ENCODE peak calls at places on chromosome 13, in four cellular contexts. G is neural progenitor cell, O is mesendoderm, V is body of pancreas. U is an unnamed sample.

GRCh38 chr13:25462301-25463125 is 90.7 kb downstream of the ATP8A2 start:
- DNase-seq in O (peak; percentile 14), V (no peak), G (no peak), U (no peak)

GRCh38 chr13:24511019-24511823 is 1.4 kb downstream of the PARP4 start:
- DNase-seq in V (no peak), O (peak; percentile 83), G (peak; percentile 11), U (peak; percentile 6)

GRCh38 chr13:43676320-43676719 is 110.5 kb downstream of the ENOX1 start:
- DNase-seq in O (no peak), V (no peak), G (no peak), U (no peak)

GRCh38 chr13:44514278-44514677 is 61.9 kb downstream of the TSC22D1 start:
- DNase-seq in V (no peak), G (no peak), O (no peak), U (no peak)

GRCh38 chr13:32426981-32427851 is 714 bp downstream of the N4BP2L1 start:
- DNase-seq in V (peak; percentile 64), O (peak; percentile 64), G (peak; percentile 74), U (peak; percentile 47)

GRCh38 chr13:112449545-112449930 is 73.4 kb downstream of the SPACA7 start:
- DNase-seq in V (no peak), G (no peak), O (no peak), U (no peak)

GRCh38 chr13:43815204-43815603 is 28.4 kb upstream of the ENOX1 start:
- DNase-seq in V (no peak), G (no peak), O (peak; percentile 64), U (no peak)

GRCh38 chr13:43804461-43805070 is 17.8 kb upstream of the ENOX1 start:
- DNase-seq in O (peak; percentile 53), V (no peak), G (peak; percentile 71), U (no peak)

GRCh38 chr13:35791191-35791902 is 314.9 kb upstream of the MAB21L1 start:
- DNase-seq in G (no peak), V (no peak), O (no peak), U (no peak)

GRCh38 chr13:100483836-100484381 is 104.7 kb downstream of the GGACT start:
- DNase-seq in O (no peak), V (no peak), G (no peak), U (no peak)

GRCh38 chr13:97330448-97330847 is 103.5 kb upstream of the RAP2A start:
- DNase-seq in G (no peak), O (no peak), V (no peak), U (no peak)

GRCh38 chr13:112651306-112651705 is 38.5 kb upstream of the ATP11A start:
- DNase-seq in G (no peak), O (no peak), V (no peak), U (no peak)

GRCh38 chr13:21812192-21812626 is 141.3 kb downstream of the FGF9 start:
- DNase-seq in V (peak; percentile 26), O (no peak), G (peak; percentile 60), U (no peak)

GRCh38 chr13:86563308-86563707 is 764.1 kb upstream of the SLITRK6 start:
- DNase-seq in O (no peak), G (no peak), V (no peak), U (no peak)

GRCh38 chr13:96780105-96780504 is 214.2 kb downstream of the OXGR1 start:
- DNase-seq in G (no peak), O (no peak), V (no peak), U (no peak)

GRCh38 chr13:91133941-91134772 is 213.3 kb upstream of the MIR17HG start:
- DNase-seq in G (peak; percentile 60), O (peak; percentile 79), V (peak; percentile 51), U (no peak)

GRCh38 chr13:26663801-26664200 is 96.8 kb downstream of the GPR12 start:
- DNase-seq in O (no peak), G (no peak), V (no peak), U (no peak)

GRCh38 chr13:52832268-52832667 is 16.2 kb downstream of the PCDH8 start:
- DNase-seq in O (no peak), G (no peak), V (no peak), U (no peak)

GRCh38 chr13:28819046-28819747 is 942 bp upstream of the MTUS2 start:
- DNase-seq in O (peak; percentile 52), G (peak; percentile 68), V (no peak), U (no peak)

GRCh38 chr13:63124863-63125262 is 1709.2 kb upstream of the PCDH20 start:
- DNase-seq in V (no peak), O (peak; percentile 10), G (no peak), U (no peak)

GRCh38 chr13:74115138-74115537 is 19.1 kb downstream of the KLF12 start:
- DNase-seq in O (no peak), G (no peak), V (no peak), U (no peak)

GRCh38 chr13:34897220-34897619 is 44.9 kb upstream of the NBEA start:
- DNase-seq in V (no peak), G (no peak), O (no peak), U (no peak)

GRCh38 chr13:34155931-34156607 is 338.1 kb downstream of the RFC3 start:
- DNase-seq in G (no peak), O (peak; percentile 34), V (no peak), U (no peak)

GRCh38 chr13:24274452-24274971 is 34.9 kb upstream of the C1QTNF9 start:
- DNase-seq in O (no peak), G (no peak), V (no peak), U (peak; percentile 63)

GRCh38 chr13:34066344-34066743 is 248.4 kb downstream of the RFC3 start:
- DNase-seq in O (peak; percentile 80), G (no peak), V (no peak), U (no peak)

GRCh38 chr13:91145806-91146205 is 201.7 kb upstream of the MIR17HG start:
- DNase-seq in G (no peak), O (no peak), V (no peak), U (no peak)

GRCh38 chr13:40406405-40407138 is 259.9 kb downstream of the FOXO1 start:
- DNase-seq in G (no peak), O (no peak), V (no peak), U (no peak)

GRCh38 chr13:41668130-41668757 is 210.9 kb downstream of the RGCC start:
- DNase-seq in G (peak; percentile 86), O (peak; percentile 94), V (peak; percentile 52), U (no peak)

GRCh38 chr13:112804374-112804773 is 114.5 kb downstream of the ATP11A start:
- DNase-seq in G (no peak), O (no peak), V (no peak), U (no peak)

GRCh38 chr13:113022391-113023216 is 53.6 kb downstream of the MCF2L start:
- DNase-seq in O (peak; percentile 97), V (no peak), G (peak; percentile 94), U (no peak)

GRCh38 chr13:99967884-99968520 is 3.6 kb downstream of the ZIC5 start:
- DNase-seq in O (peak; percentile 67), V (no peak), G (peak; percentile 57), U (no peak)

GRCh38 chr13:113029487-113030258 is 60.7 kb downstream of the MCF2L start:
- DNase-seq in O (peak; percentile 61), V (peak; percentile 42), G (peak; percentile 70), U (peak; percentile 17)

GRCh38 chr13:70388935-70389334 is 280.7 kb upstream of the KLHL1 start:
- DNase-seq in G (no peak), O (no peak), V (no peak), U (no peak)

GRCh38 chr13:47908200-47908902 is 92.7 kb downstream of the SUCLA2 start:
- DNase-seq in O (no peak), V (no peak), G (no peak), U (no peak)

GRCh38 chr13:90014038-90014437 is 1333.4 kb upstream of the MIR17HG start:
- DNase-seq in V (no peak), O (no peak), G (no peak), U (no peak)

DNA sequence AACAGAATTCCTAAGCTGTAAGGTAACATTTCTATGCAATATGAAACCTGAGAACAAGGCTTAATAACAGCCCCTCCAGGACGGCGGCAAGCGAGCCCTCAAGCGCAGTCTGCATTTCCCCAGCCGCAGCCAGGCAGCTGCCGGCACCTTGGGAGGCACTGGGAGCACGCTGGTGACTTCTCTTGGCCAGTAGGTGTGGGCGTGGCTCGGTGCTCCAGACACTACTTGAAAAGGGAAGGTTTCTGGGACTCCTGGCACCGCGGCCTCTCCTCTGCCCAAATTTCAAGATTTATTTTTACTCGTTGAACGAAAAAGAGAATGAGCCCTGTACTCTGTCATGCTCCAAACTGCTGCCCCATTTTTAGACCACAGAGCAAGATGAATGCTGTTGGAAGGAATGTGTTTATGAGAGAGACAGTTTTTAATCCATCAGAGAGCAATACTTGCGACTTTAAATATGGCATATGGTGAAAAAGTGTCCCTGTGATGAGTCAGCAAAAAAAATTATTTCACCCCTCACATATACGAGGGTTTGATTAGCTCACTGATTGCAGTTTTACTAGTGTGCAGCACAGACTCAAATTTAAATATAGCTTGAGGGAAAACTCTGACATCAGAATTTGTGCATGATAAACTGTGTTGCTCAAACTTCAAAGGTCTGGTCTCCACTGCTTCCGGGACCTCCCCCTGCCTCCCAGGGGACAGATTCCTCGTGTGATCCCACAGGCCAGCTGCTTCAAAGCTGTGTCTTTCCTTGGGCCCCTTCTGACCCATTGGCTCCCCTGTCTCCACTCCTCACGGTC is 81.3 kb downstream of the COL4A2 start:
- DNase-seq in V (no peak), G (no peak), O (peak; percentile 59), U (no peak)
- H3K4me3 ChIP-seq in V (no peak overlapping the region), G (no peak overlapping the region), O (no peak overlapping the region), U (no peak overlapping the region)

DNA sequence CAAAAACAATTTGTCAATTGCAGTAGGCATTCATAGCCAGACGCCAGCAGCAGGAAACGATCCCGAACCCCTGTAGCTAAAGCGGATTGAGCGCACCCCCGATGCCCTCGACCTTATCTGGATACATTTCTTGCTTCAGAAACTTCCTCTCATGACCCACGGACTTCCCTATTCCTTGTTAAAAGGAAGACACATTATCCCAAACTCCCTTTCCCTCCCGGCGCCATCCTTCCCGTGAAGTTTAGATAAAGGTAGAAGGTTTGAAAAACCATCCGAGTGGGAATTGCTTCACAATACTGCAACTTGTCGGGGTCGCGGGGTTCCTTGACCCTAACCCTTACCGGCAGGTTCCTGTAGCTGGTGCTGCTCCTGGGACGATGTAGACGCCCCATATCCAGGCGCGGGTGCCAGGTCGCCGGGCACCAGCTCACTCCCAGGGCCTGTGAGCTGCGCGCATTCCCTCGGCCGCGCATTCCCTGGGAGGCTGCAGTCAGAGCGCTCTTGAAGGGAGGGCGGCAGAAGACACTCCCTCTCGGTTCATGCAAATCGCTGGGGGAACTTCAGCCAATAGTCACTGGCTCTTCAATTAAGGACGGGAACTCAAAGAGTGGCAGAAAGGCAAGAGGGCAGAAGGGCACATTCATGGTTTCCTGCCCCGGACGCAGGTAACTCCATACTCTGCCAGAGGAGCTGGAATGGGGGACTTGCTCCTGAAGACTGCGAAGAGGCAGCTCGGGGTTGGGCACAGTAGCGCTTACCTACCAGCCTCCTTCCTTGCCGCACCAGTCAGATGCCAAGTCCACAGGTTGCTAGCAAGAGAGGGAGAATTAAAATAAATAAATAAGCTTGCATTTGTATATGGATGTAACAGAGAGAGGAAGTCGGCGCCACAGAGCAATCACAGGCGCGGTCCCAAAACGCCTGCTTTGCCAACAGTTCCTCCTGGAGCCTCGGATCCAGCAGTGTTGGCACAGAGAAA is 674 bp downstream of the PCDH20 start:
- DNase-seq in O (peak; percentile 96), V (peak; percentile 22), G (peak; percentile 91), U (no peak)
- H3K4me3 ChIP-seq in O (peak overlapping the region; percentile 59), V (no peak overlapping the region), G (peak overlapping the region; percentile 56), U (no peak overlapping the region)

DNA sequence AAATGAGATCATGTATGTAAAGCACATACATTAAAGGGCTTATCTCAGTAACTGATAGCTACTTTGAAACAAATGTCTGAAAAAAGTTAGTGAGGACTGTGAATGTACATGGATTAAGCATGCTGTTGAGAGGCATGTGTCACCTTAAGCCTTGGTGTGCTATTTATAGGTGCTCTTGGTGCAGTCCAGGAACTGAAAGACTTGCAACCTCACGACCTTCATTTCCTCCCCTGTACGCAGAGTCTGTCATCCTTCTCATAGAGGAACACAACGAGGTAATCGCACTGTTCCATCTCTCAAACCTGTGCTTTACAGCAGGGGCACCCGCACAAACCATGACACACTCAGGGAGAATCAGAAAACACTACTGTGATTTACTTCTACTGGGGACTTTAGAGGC is 65.6 kb downstream of the UFM1 start:
- DNase-seq in O (peak; percentile 1), V (no peak), G (no peak), U (no peak)
- H3K4me3 ChIP-seq in O (no peak overlapping the region), V (no peak overlapping the region), G (no peak overlapping the region), U (no peak overlapping the region)

GRCh38 chr13:111210945-111211469 is 95.9 kb downstream of the ARHGEF7 start:
- DNase-seq in G (no peak), V (no peak), O (peak; percentile 42), U (no peak)
- H3K4me3 ChIP-seq in G (no peak overlapping the region), V (no peak overlapping the region), O (no peak overlapping the region), U (no peak overlapping the region)

U was measured in effector memory CD4-positive, alpha-beta T cell.